ENCODE peak calls at places on chromosomes 13 and 19, in ten cellular contexts. E is RPMI8226, K is left cardiac atrium, G is thoracic aorta, A is GDM1, V is SHP77, J is body of pancreas, N is lung, H is Right ventricle myocardium superior, X is astrocyte of the cerebellum. F is an unnamed sample.

GRCh38 chr13:20489185-20489820 is 36.4 kb downstream of the CRYL1 start:
- DNase-seq in E (peak; percentile 72), K (no peak), G (no peak), A (no peak), V (peak; percentile 76), J (no peak), N (no peak), H (no peak), X (no peak), F (no peak)

GRCh38 chr19:51418707-51419106 is 1.3 kb upstream of the SIGLEC10 start:
- DNase-seq in E (no peak), K (no peak), G (no peak), A (no peak), V (no peak), J (no peak), N (no peak), H (no peak), X (no peak), F (no peak)

GRCh38 chr19:47541507-47541906 is 26.6 kb upstream of the NAPA start:
- DNase-seq in E (no peak), K (no peak), G (no peak), A (no peak), V (no peak), J (no peak), N (no peak), H (no peak), X (no peak), F (peak; percentile 15)

GRCh38 chr13:42420304-42420703 is 148.4 kb downstream of the AKAP11 start:
- DNase-seq in E (no peak), K (no peak), G (no peak), A (no peak), V (no peak), J (no peak), N (no peak), H (no peak), X (no peak), F (peak; percentile 64)

GRCh38 chr13:75372517-75372916 is 109.5 kb downstream of the TBC1D4 start:
- DNase-seq in E (peak; percentile 43), K (no peak), G (no peak), A (peak; percentile 20), V (peak; percentile 33), J (no peak), N (no peak), H (no peak), X (no peak), F (no peak)

GRCh38 chr13:60431108-60431700 is 34.2 kb downstream of the TDRD3 start:
- DNase-seq in E (peak; percentile 47), K (no peak), G (no peak), A (peak; percentile 58), V (peak; percentile 36), J (no peak), N (no peak), H (no peak), X (peak; percentile 62), F (no peak)

GRCh38 chr19:13778398-13778797 is 4.1 kb downstream of the C19orf53 start:
- DNase-seq in E (no peak), K (no peak), G (no peak), A (no peak), V (no peak), J (no peak), N (no peak), H (no peak), X (no peak), F (no peak)

GRCh38 chr13:80141114-80141849 is 199.6 kb downstream of the SPRY2 start:
- DNase-seq in E (no peak), K (peak; percentile 70), G (peak; percentile 13), A (no peak), V (no peak), J (peak; percentile 37), N (no peak), H (peak; percentile 71), X (peak; percentile 90), F (no peak)

GRCh38 chr13:88896466-88896865 is 1225.3 kb downstream of the SLITRK5 start:
- DNase-seq in E (no peak), K (no peak), G (no peak), A (no peak), V (no peak), J (no peak), N (no peak), H (no peak), X (no peak), F (no peak)

GRCh38 chr13:63184693-63185092 is 1769.0 kb upstream of the PCDH20 start:
- DNase-seq in E (no peak), K (no peak), G (no peak), A (no peak), V (no peak), J (no peak), N (no peak), H (no peak), X (peak; percentile 68), F (no peak)

GRCh38 chr19:35085947-35086346 is 29.7 kb upstream of the FXYD3 start:
- DNase-seq in E (no peak), K (no peak), G (no peak), A (no peak), V (no peak), J (no peak), N (no peak), H (no peak), X (no peak), F (no peak)

GRCh38 chr13:113648218-113648615 is 9.8 kb downstream of the ATP4B start:
- DNase-seq in E (no peak), K (no peak), G (no peak), A (no peak), V (peak; percentile 91), J (peak; percentile 4), N (no peak), H (peak; percentile 35), X (no peak), F (no peak)

GRCh38 chr13:28819046-28819747 is 942 bp upstream of the MTUS2 start:
- DNase-seq in E (peak; percentile 58), K (peak; percentile 28), G (no peak), A (no peak), V (no peak), J (peak; percentile 16), N (no peak), H (no peak), X (no peak), F (no peak)

GRCh38 chr19:29596885-29597525 is 9.1 kb upstream of the POP4 start:
- DNase-seq in E (no peak), K (no peak), G (no peak), A (no peak), V (peak; percentile 12), J (no peak), N (no peak), H (no peak), X (no peak), F (no peak)

GRCh38 chr13:26485288-26485687 is 72.2 kb upstream of the WASF3 start:
- DNase-seq in E (no peak), K (no peak), G (no peak), A (no peak), V (no peak), J (no peak), N (no peak), H (no peak), X (no peak), F (no peak)

F was measured in stimulated activated CD4-positive, alpha-beta T cell treated with anti-CD3 and anti-CD28 coated beads, Interleukin-4, amount 100 ng/mL, for 24 hours.